ENCODE peak calls at places on chromosomes 12 and 14, in nine cellular contexts. One of them, this sample, is unnamed.

GRCh38 chr12:117125275-117125613 is 26.0 kb upstream of the TESC start:
- DNase-seq in head of caudate nucleus: peak; percentile 53
- DNase-seq in SW480: peak; percentile 41
- DNase-seq in transverse colon: no peak
- DNase-seq in suprapubic skin: no peak
- DNase-seq in T-helper 2 cell: no peak
- DNase-seq in fibroblast of villous mesenchyme: peak; percentile 73
- DNase-seq in GM12891: no peak
- DNase-seq in activated CD4-positive, alpha-beta T cell treated with anti-CD3 and anti-CD28 coated beads for 48 hours: peak; percentile 28
- DNase-seq in this sample: peak; percentile 3

GRCh38 chr12:46266869-46267617 is 1.8 kb downstream of the SLC38A1 start:
- DNase-seq in head of caudate nucleus: peak; percentile 82
- DNase-seq in SW480: peak; percentile 61
- DNase-seq in transverse colon: peak; percentile 71
- DNase-seq in suprapubic skin: peak; percentile 78
- DNase-seq in T-helper 2 cell: peak; percentile 63
- DNase-seq in fibroblast of villous mesenchyme: peak; percentile 59
- DNase-seq in GM12891: no peak
- DNase-seq in activated CD4-positive, alpha-beta T cell treated with anti-CD3 and anti-CD28 coated beads for 48 hours: peak; percentile 68
- DNase-seq in this sample: peak; percentile 86

GRCh38 chr12:108214486-108214885 is 85.4 kb downstream of the WSCD2 start:
- DNase-seq in head of caudate nucleus: no peak
- DNase-seq in SW480: peak; percentile 11
- DNase-seq in transverse colon: no peak
- DNase-seq in suprapubic skin: no peak
- DNase-seq in T-helper 2 cell: no peak
- DNase-seq in fibroblast of villous mesenchyme: peak; percentile 33
- DNase-seq in GM12891: peak; percentile 35
- DNase-seq in activated CD4-positive, alpha-beta T cell treated with anti-CD3 and anti-CD28 coated beads for 48 hours: peak; percentile 30
- DNase-seq in this sample: no peak

GRCh38 chr14:22567437-22567836 is 21.6 kb downstream of the DAD1 start:
- DNase-seq in head of caudate nucleus: no peak
- DNase-seq in SW480: no peak
- DNase-seq in transverse colon: no peak
- DNase-seq in suprapubic skin: no peak
- DNase-seq in T-helper 2 cell: no peak
- DNase-seq in fibroblast of villous mesenchyme: no peak
- DNase-seq in GM12891: no peak
- DNase-seq in activated CD4-positive, alpha-beta T cell treated with anti-CD3 and anti-CD28 coated beads for 48 hours: no peak
- DNase-seq in this sample: no peak

GRCh38 chr14:61963926-61964325 is 201.7 kb downstream of the SNAPC1 start:
- DNase-seq in head of caudate nucleus: no peak
- DNase-seq in SW480: no peak
- DNase-seq in transverse colon: no peak
- DNase-seq in suprapubic skin: no peak
- DNase-seq in T-helper 2 cell: no peak
- DNase-seq in fibroblast of villous mesenchyme: peak; percentile 74
- DNase-seq in GM12891: no peak
- DNase-seq in activated CD4-positive, alpha-beta T cell treated with anti-CD3 and anti-CD28 coated beads for 48 hours: no peak
- DNase-seq in this sample: no peak

GRCh38 chr14:65879218-65880009 is 466.9 kb downstream of the FUT8 start:
- DNase-seq in head of caudate nucleus: no peak
- DNase-seq in SW480: no peak
- DNase-seq in transverse colon: no peak
- DNase-seq in suprapubic skin: no peak
- DNase-seq in T-helper 2 cell: no peak
- DNase-seq in fibroblast of villous mesenchyme: peak; percentile 7
- DNase-seq in GM12891: no peak
- DNase-seq in activated CD4-positive, alpha-beta T cell treated with anti-CD3 and anti-CD28 coated beads for 48 hours: no peak
- DNase-seq in this sample: no peak

GRCh38 chr12:42819801-42820200 is 230.3 kb upstream of the PRICKLE1 start:
- DNase-seq in head of caudate nucleus: no peak
- DNase-seq in SW480: no peak
- DNase-seq in transverse colon: no peak
- DNase-seq in suprapubic skin: no peak
- DNase-seq in T-helper 2 cell: no peak
- DNase-seq in fibroblast of villous mesenchyme: no peak
- DNase-seq in GM12891: no peak
- DNase-seq in activated CD4-positive, alpha-beta T cell treated with anti-CD3 and anti-CD28 coated beads for 48 hours: no peak
- DNase-seq in this sample: no peak

GRCh38 chr14:52080171-52080800 is 11.4 kb upstream of the NID2 start:
- DNase-seq in head of caudate nucleus: no peak
- DNase-seq in SW480: no peak
- DNase-seq in transverse colon: no peak
- DNase-seq in suprapubic skin: no peak
- DNase-seq in T-helper 2 cell: no peak
- DNase-seq in fibroblast of villous mesenchyme: peak; percentile 88
- DNase-seq in GM12891: no peak
- DNase-seq in activated CD4-positive, alpha-beta T cell treated with anti-CD3 and anti-CD28 coated beads for 48 hours: no peak
- DNase-seq in this sample: no peak

GRCh38 chr12:54037360-54038259 is 4.8 kb downstream of the HOXC5 start:
- DNase-seq in head of caudate nucleus: no peak
- DNase-seq in SW480: no peak
- DNase-seq in transverse colon: no peak
- DNase-seq in suprapubic skin: no peak
- DNase-seq in T-helper 2 cell: no peak
- DNase-seq in fibroblast of villous mesenchyme: peak; percentile 87
- DNase-seq in GM12891: no peak
- DNase-seq in activated CD4-positive, alpha-beta T cell treated with anti-CD3 and anti-CD28 coated beads for 48 hours: no peak
- DNase-seq in this sample: no peak

GRCh38 chr12:116806845-116807440 is 68.8 kb downstream of the RNFT2 start:
- DNase-seq in head of caudate nucleus: no peak
- DNase-seq in SW480: no peak
- DNase-seq in transverse colon: no peak
- DNase-seq in suprapubic skin: no peak
- DNase-seq in T-helper 2 cell: no peak
- DNase-seq in fibroblast of villous mesenchyme: no peak
- DNase-seq in GM12891: no peak
- DNase-seq in activated CD4-positive, alpha-beta T cell treated with anti-CD3 and anti-CD28 coated beads for 48 hours: no peak
- DNase-seq in this sample: no peak

GRCh38 chr14:61885203-61885961 is 123.2 kb downstream of the SNAPC1 start:
- DNase-seq in head of caudate nucleus: no peak
- DNase-seq in SW480: no peak
- DNase-seq in transverse colon: no peak
- DNase-seq in suprapubic skin: no peak
- DNase-seq in T-helper 2 cell: no peak
- DNase-seq in fibroblast of villous mesenchyme: no peak
- DNase-seq in GM12891: no peak
- DNase-seq in activated CD4-positive, alpha-beta T cell treated with anti-CD3 and anti-CD28 coated beads for 48 hours: no peak
- DNase-seq in this sample: no peak

GRCh38 chr12:99985129-99985570 is 414 bp upstream of the ANKS1B start:
- DNase-seq in head of caudate nucleus: no peak
- DNase-seq in SW480: peak; percentile 11
- DNase-seq in transverse colon: no peak
- DNase-seq in suprapubic skin: no peak
- DNase-seq in T-helper 2 cell: no peak
- DNase-seq in fibroblast of villous mesenchyme: peak; percentile 16
- DNase-seq in GM12891: peak; percentile 25
- DNase-seq in activated CD4-positive, alpha-beta T cell treated with anti-CD3 and anti-CD28 coated beads for 48 hours: no peak
- DNase-seq in this sample: no peak

GRCh38 chr14:85088231-85088630 is 441.7 kb upstream of the FLRT2 start:
- DNase-seq in head of caudate nucleus: no peak
- DNase-seq in SW480: no peak
- DNase-seq in transverse colon: no peak
- DNase-seq in suprapubic skin: no peak
- DNase-seq in T-helper 2 cell: no peak
- DNase-seq in fibroblast of villous mesenchyme: peak; percentile 60
- DNase-seq in GM12891: no peak
- DNase-seq in activated CD4-positive, alpha-beta T cell treated with anti-CD3 and anti-CD28 coated beads for 48 hours: no peak
- DNase-seq in this sample: no peak

GRCh38 chr12:82027612-82028011 is 268.5 kb upstream of the PPFIA2 start:
- DNase-seq in head of caudate nucleus: no peak
- DNase-seq in SW480: no peak
- DNase-seq in transverse colon: no peak
- DNase-seq in suprapubic skin: no peak
- DNase-seq in T-helper 2 cell: no peak
- DNase-seq in fibroblast of villous mesenchyme: no peak
- DNase-seq in GM12891: no peak
- DNase-seq in activated CD4-positive, alpha-beta T cell treated with anti-CD3 and anti-CD28 coated beads for 48 hours: no peak
- DNase-seq in this sample: no peak

GRCh38 chr12:70824511-70824910 is 96.0 kb downstream of the PTPRR start:
- DNase-seq in head of caudate nucleus: no peak
- DNase-seq in SW480: no peak
- DNase-seq in transverse colon: no peak
- DNase-seq in suprapubic skin: no peak
- DNase-seq in T-helper 2 cell: no peak
- DNase-seq in fibroblast of villous mesenchyme: no peak
- DNase-seq in GM12891: no peak
- DNase-seq in activated CD4-positive, alpha-beta T cell treated with anti-CD3 and anti-CD28 coated beads for 48 hours: no peak
- DNase-seq in this sample: no peak